ENCODE peak calls at places on chromosomes 7 and 10, in eight cellular contexts. A is fibroblast of lung; L is CD8-positive, alpha-beta memory T cell; R is CD4-positive, CD25-positive, alpha-beta regulatory T cell; B is brain microvascular endothelial cell; G is GM12865; U is Karpas-422; W is heart right ventricle. E is an unnamed sample.

GRCh38 chr7:123679614-123680013 is 23.9 kb downstream of the LMOD2 start:
- DNase-seq in A (no peak), L (no peak), R (no peak), B (no peak), G (no peak), U (no peak), W (no peak), E (no peak)

GRCh38 chr10:43263551-43264323 is 3.1 kb downstream of the RASGEF1A start:
- DNase-seq in A (no peak), L (no peak), R (no peak), B (no peak), G (no peak), U (peak; percentile 43), W (no peak), E (no peak)

GRCh38 chr10:3805227-3805790 is 20.3 kb upstream of the KLF6 start:
- DNase-seq in A (peak; percentile 75), L (peak; percentile 50), R (peak; percentile 93), B (peak; percentile 92), G (peak; percentile 67), U (peak; percentile 50), W (no peak), E (peak; percentile 87)

GRCh38 chr10:15595260-15595659 is 124.5 kb downstream of the ITGA8 start:
- DNase-seq in A (no peak), L (no peak), R (no peak), B (no peak), G (no peak), U (no peak), W (no peak), E (no peak)

GRCh38 chr7:28096713-28097112 is 83.9 kb downstream of the JAZF1 start:
- DNase-seq in A (peak; percentile 81), L (peak; percentile 13), R (peak; percentile 49), B (peak; percentile 63), G (peak; percentile 56), U (peak; percentile 70), W (no peak), E (peak; percentile 65)

GRCh38 chr7:80284848-80285247 is 150.2 kb downstream of the GNAI1 start:
- DNase-seq in A (peak; percentile 95), L (no peak), R (no peak), B (peak; percentile 75), G (no peak), U (no peak), W (no peak), E (peak; percentile 92)

GRCh38 chr10:92972066-92972870 is 88.3 kb upstream of the CYP26C1 start:
- DNase-seq in A (peak; percentile 74), L (no peak), R (peak; percentile 4), B (peak; percentile 72), G (no peak), U (no peak), W (no peak), E (peak; percentile 65)

GRCh38 chr10:29948971-29949370 is 110.4 kb downstream of the JCAD start:
- DNase-seq in A (no peak), L (no peak), R (no peak), B (peak; percentile 49), G (peak; percentile 85), U (no peak), W (no peak), E (no peak)

GRCh38 chr7:128217030-128217805 is 23.9 kb upstream of the LEP start:
- DNase-seq in A (peak; percentile 91), L (no peak), R (no peak), B (peak; percentile 81), G (no peak), U (no peak), W (no peak), E (peak; percentile 57)

GRCh38 chr7:36777062-36777461 is 52.8 kb upstream of the AOAH start:
- DNase-seq in A (no peak), L (peak; percentile 32), R (peak; percentile 68), B (no peak), G (no peak), U (no peak), W (no peak), E (no peak)

GRCh38 chr10:72248477-72249151 is 25.1 kb upstream of the DDIT4 start:
- DNase-seq in A (peak; percentile 84), L (peak; percentile 52), R (peak; percentile 92), B (peak; percentile 77), G (peak; percentile 97), U (peak; percentile 88), W (peak; percentile 81), E (peak; percentile 85)

GRCh38 chr7:30804078-30804661 is 33.0 kb downstream of the MINDY4 start:
- DNase-seq in A (peak; percentile 86), L (no peak), R (no peak), B (peak; percentile 80), G (no peak), U (no peak), W (no peak), E (peak; percentile 93)

DNA sequence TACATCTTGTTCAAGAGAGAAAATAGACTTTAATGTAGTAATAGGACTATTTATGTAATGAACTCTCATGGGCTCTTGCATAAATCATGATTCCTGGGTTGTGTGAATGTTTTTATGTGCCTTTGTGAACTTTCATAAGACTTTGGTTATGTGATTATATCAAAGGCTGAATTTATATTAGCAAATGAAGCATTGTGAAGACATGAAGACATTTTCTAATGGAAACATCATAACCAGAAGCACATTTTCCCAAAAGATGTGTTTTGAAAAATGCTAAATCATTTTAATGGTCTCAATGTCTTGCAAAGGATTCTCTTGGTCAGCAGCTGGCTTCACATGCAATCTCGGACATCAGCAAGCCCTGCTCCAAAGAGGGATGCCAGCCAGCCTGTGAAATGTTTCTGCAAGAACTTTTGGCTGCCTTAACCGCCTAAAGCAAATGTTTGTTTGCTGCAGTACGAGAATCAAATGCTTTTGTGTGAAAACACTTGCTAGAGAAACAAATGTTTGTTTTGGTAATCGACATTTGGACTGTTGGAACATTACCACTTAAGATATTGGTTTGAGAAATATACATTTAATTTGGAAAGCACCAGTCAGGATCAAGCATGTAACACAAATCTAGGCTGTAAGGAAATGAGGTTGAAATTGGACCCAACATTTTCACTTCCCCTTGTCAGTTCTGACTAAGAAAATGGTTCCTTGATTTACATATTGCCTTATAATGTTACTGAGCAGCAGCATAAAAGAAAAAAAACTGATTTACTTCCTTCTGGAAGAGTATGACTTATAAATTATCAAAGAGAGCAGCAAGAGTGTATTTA is 102.1 kb downstream of the RTKN2 start:
- DNase-seq in A (peak; percentile 85), L (no peak), R (no peak), B (no peak), G (peak; percentile 65), U (peak; percentile 89), W (no peak), E (peak; percentile 28)
- H3K4me3 ChIP-seq in A (no peak overlapping the region), L (no peak overlapping the region), R (no peak overlapping the region), B (no peak overlapping the region), G (no peak overlapping the region), U (peak overlapping the region; percentile 33), W (no peak overlapping the region), E (no peak overlapping the region)

GRCh38 chr10:79483948-79484347 is 28.4 kb upstream of the EIF5AL1 start:
- DNase-seq in A (peak; percentile 65), L (no peak), R (no peak), B (no peak), G (no peak), U (no peak), W (peak; percentile 79), E (peak; percentile 29)
- H3K4me3 ChIP-seq in A (no peak overlapping the region), L (no peak overlapping the region), R (no peak overlapping the region), B (no peak overlapping the region), G (no peak overlapping the region), U (no peak overlapping the region), W (no peak overlapping the region), E (no peak overlapping the region)

GRCh38 chr10:113752553-113752952 is 1.1 kb downstream of the PLEKHS1 start:
- DNase-seq in A (no peak), L (no peak), R (no peak), B (no peak), G (no peak), U (no peak), W (no peak), E (no peak)
- H3K4me3 ChIP-seq in A (no peak overlapping the region), L (no peak overlapping the region), R (no peak overlapping the region), B (no peak overlapping the region), G (no peak overlapping the region), U (no peak overlapping the region), W (no peak overlapping the region), E (no peak overlapping the region)

GRCh38 chr7:16357474-16357873 is 63.9 kb downstream of the CRPPA start:
- DNase-seq in A (no peak), L (no peak), R (no peak), B (no peak), G (no peak), U (no peak), W (no peak), E (no peak)
- H3K4me3 ChIP-seq in A (no peak overlapping the region), L (no peak overlapping the region), R (no peak overlapping the region), B (no peak overlapping the region), G (no peak overlapping the region), U (no peak overlapping the region), W (no peak overlapping the region), E (no peak overlapping the region)